ENCODE peak calls at places on chromosome 2, in six cellular contexts. One of them, this sample, is unnamed.

GRCh38 chr2:190169221-190170072 is 106.9 kb upstream of the MSTN start:
- DNase-seq in AG20443: no peak
- DNase-seq in sciatic nerve: no peak
- DNase-seq in activated T-helper 1 cell treated with anti-CD3 and anti-CD28 coated beads, Interleukin-12 subunit alpha, Interleukin-12 subunit beta, Interleukin-2, Interleukin-4 antibody, amounts not matched to agents 30 ng/mL and 10 ng/mL and 1 ng/mL, durations not matched to agents 14 hours and 24 hours and 36 hours: no peak
- DNase-seq in naive thymus-derived CD4-positive, alpha-beta T cell: no peak
- DNase-seq in H54: no peak
- DNase-seq in this sample: no peak

GRCh38 chr2:105812180-105813044 is 67.7 kb downstream of the NCK2 start:
- DNase-seq in naive thymus-derived CD4-positive, alpha-beta T cell: no peak
- DNase-seq in AG20443: peak
- DNase-seq in H54: no peak
- DNase-seq in activated T-helper 1 cell treated with anti-CD3 and anti-CD28 coated beads, Interleukin-12 subunit alpha, Interleukin-12 subunit beta, Interleukin-2, Interleukin-4 antibody, amounts not matched to agents 30 ng/mL and 10 ng/mL and 1 ng/mL, durations not matched to agents 14 hours and 24 hours and 36 hours: no peak
- DNase-seq in sciatic nerve: no peak
- DNase-seq in this sample: peak

GRCh38 chr2:27202829-27203228 is 9.0 kb upstream of the ATRAID start:
- DNase-seq in H54: no peak
- DNase-seq in activated T-helper 1 cell treated with anti-CD3 and anti-CD28 coated beads, Interleukin-12 subunit alpha, Interleukin-12 subunit beta, Interleukin-2, Interleukin-4 antibody, amounts not matched to agents 30 ng/mL and 10 ng/mL and 1 ng/mL, durations not matched to agents 14 hours and 24 hours and 36 hours: no peak
- DNase-seq in AG20443: no peak
- DNase-seq in naive thymus-derived CD4-positive, alpha-beta T cell: no peak
- DNase-seq in sciatic nerve: peak
- DNase-seq in this sample: no peak

GRCh38 chr2:25420820-25421237 is 79.1 kb upstream of the DNMT3A start:
- DNase-seq in naive thymus-derived CD4-positive, alpha-beta T cell: no peak
- DNase-seq in AG20443: no peak
- DNase-seq in activated T-helper 1 cell treated with anti-CD3 and anti-CD28 coated beads, Interleukin-12 subunit alpha, Interleukin-12 subunit beta, Interleukin-2, Interleukin-4 antibody, amounts not matched to agents 30 ng/mL and 10 ng/mL and 1 ng/mL, durations not matched to agents 14 hours and 24 hours and 36 hours: no peak
- DNase-seq in sciatic nerve: no peak
- DNase-seq in H54: no peak
- DNase-seq in this sample: no peak

GRCh38 chr2:172427990-172428840 is 829 bp downstream of the ITGA6 start:
- DNase-seq in activated T-helper 1 cell treated with anti-CD3 and anti-CD28 coated beads, Interleukin-12 subunit alpha, Interleukin-12 subunit beta, Interleukin-2, Interleukin-4 antibody, amounts not matched to agents 30 ng/mL and 10 ng/mL and 1 ng/mL, durations not matched to agents 14 hours and 24 hours and 36 hours: no peak
- DNase-seq in naive thymus-derived CD4-positive, alpha-beta T cell: peak
- DNase-seq in sciatic nerve: peak
- DNase-seq in H54: no peak
- DNase-seq in AG20443: peak
- DNase-seq in this sample: peak

GRCh38 chr2:74864728-74865722 is 31.1 kb downstream of the HK2 start:
- DNase-seq in naive thymus-derived CD4-positive, alpha-beta T cell: no peak
- DNase-seq in sciatic nerve: no peak
- DNase-seq in H54: no peak
- DNase-seq in AG20443: peak
- DNase-seq in activated T-helper 1 cell treated with anti-CD3 and anti-CD28 coated beads, Interleukin-12 subunit alpha, Interleukin-12 subunit beta, Interleukin-2, Interleukin-4 antibody, amounts not matched to agents 30 ng/mL and 10 ng/mL and 1 ng/mL, durations not matched to agents 14 hours and 24 hours and 36 hours: no peak
- DNase-seq in this sample: peak

GRCh38 chr2:46329803-46330775 is 32.9 kb downstream of the EPAS1 start:
- DNase-seq in activated T-helper 1 cell treated with anti-CD3 and anti-CD28 coated beads, Interleukin-12 subunit alpha, Interleukin-12 subunit beta, Interleukin-2, Interleukin-4 antibody, amounts not matched to agents 30 ng/mL and 10 ng/mL and 1 ng/mL, durations not matched to agents 14 hours and 24 hours and 36 hours: no peak
- DNase-seq in naive thymus-derived CD4-positive, alpha-beta T cell: no peak
- DNase-seq in H54: peak
- DNase-seq in AG20443: peak
- DNase-seq in sciatic nerve: no peak
- DNase-seq in this sample: peak

GRCh38 chr2:40279001-40279400 is 172.9 kb downstream of the SLC8A1 start:
- DNase-seq in sciatic nerve: no peak
- DNase-seq in activated T-helper 1 cell treated with anti-CD3 and anti-CD28 coated beads, Interleukin-12 subunit alpha, Interleukin-12 subunit beta, Interleukin-2, Interleukin-4 antibody, amounts not matched to agents 30 ng/mL and 10 ng/mL and 1 ng/mL, durations not matched to agents 14 hours and 24 hours and 36 hours: no peak
- DNase-seq in H54: no peak
- DNase-seq in naive thymus-derived CD4-positive, alpha-beta T cell: no peak
- DNase-seq in AG20443: no peak
- DNase-seq in this sample: no peak

GRCh38 chr2:60468390-60469085 is 84.9 kb downstream of the BCL11A start:
- DNase-seq in naive thymus-derived CD4-positive, alpha-beta T cell: no peak
- DNase-seq in H54: no peak
- DNase-seq in AG20443: peak
- DNase-seq in activated T-helper 1 cell treated with anti-CD3 and anti-CD28 coated beads, Interleukin-12 subunit alpha, Interleukin-12 subunit beta, Interleukin-2, Interleukin-4 antibody, amounts not matched to agents 30 ng/mL and 10 ng/mL and 1 ng/mL, durations not matched to agents 14 hours and 24 hours and 36 hours: no peak
- DNase-seq in sciatic nerve: no peak
- DNase-seq in this sample: no peak

GRCh38 chr2:168948621-168949212 is 47.6 kb downstream of the G6PC2 start:
- DNase-seq in activated T-helper 1 cell treated with anti-CD3 and anti-CD28 coated beads, Interleukin-12 subunit alpha, Interleukin-12 subunit beta, Interleukin-2, Interleukin-4 antibody, amounts not matched to agents 30 ng/mL and 10 ng/mL and 1 ng/mL, durations not matched to agents 14 hours and 24 hours and 36 hours: no peak
- DNase-seq in naive thymus-derived CD4-positive, alpha-beta T cell: no peak
- DNase-seq in AG20443: peak
- DNase-seq in H54: no peak
- DNase-seq in sciatic nerve: no peak
- DNase-seq in this sample: peak

GRCh38 chr2:193584522-193584938 is 1389.8 kb upstream of the TMEFF2 start:
- DNase-seq in activated T-helper 1 cell treated with anti-CD3 and anti-CD28 coated beads, Interleukin-12 subunit alpha, Interleukin-12 subunit beta, Interleukin-2, Interleukin-4 antibody, amounts not matched to agents 30 ng/mL and 10 ng/mL and 1 ng/mL, durations not matched to agents 14 hours and 24 hours and 36 hours: no peak
- DNase-seq in AG20443: no peak
- DNase-seq in sciatic nerve: no peak
- DNase-seq in naive thymus-derived CD4-positive, alpha-beta T cell: no peak
- DNase-seq in H54: peak
- DNase-seq in this sample: no peak

GRCh38 chr2:157839822-157840221 is 36.3 kb downstream of the ACVR1 start:
- DNase-seq in activated T-helper 1 cell treated with anti-CD3 and anti-CD28 coated beads, Interleukin-12 subunit alpha, Interleukin-12 subunit beta, Interleukin-2, Interleukin-4 antibody, amounts not matched to agents 30 ng/mL and 10 ng/mL and 1 ng/mL, durations not matched to agents 14 hours and 24 hours and 36 hours: no peak
- DNase-seq in AG20443: no peak
- DNase-seq in sciatic nerve: no peak
- DNase-seq in naive thymus-derived CD4-positive, alpha-beta T cell: no peak
- DNase-seq in H54: no peak
- DNase-seq in this sample: no peak

GRCh38 chr2:9538000-9538507 is 17.6 kb downstream of the ADAM17 start:
- DNase-seq in activated T-helper 1 cell treated with anti-CD3 and anti-CD28 coated beads, Interleukin-12 subunit alpha, Interleukin-12 subunit beta, Interleukin-2, Interleukin-4 antibody, amounts not matched to agents 30 ng/mL and 10 ng/mL and 1 ng/mL, durations not matched to agents 14 hours and 24 hours and 36 hours: no peak
- DNase-seq in sciatic nerve: no peak
- DNase-seq in AG20443: peak
- DNase-seq in H54: no peak
- DNase-seq in naive thymus-derived CD4-positive, alpha-beta T cell: no peak
- DNase-seq in this sample: no peak

GRCh38 chr2:144522741-144523605 is 3.1 kb upstream of the ZEB2 start:
- DNase-seq in naive thymus-derived CD4-positive, alpha-beta T cell: no peak
- DNase-seq in AG20443: peak
- DNase-seq in H54: no peak
- DNase-seq in activated T-helper 1 cell treated with anti-CD3 and anti-CD28 coated beads, Interleukin-12 subunit alpha, Interleukin-12 subunit beta, Interleukin-2, Interleukin-4 antibody, amounts not matched to agents 30 ng/mL and 10 ng/mL and 1 ng/mL, durations not matched to agents 14 hours and 24 hours and 36 hours: no peak
- DNase-seq in sciatic nerve: peak
- DNase-seq in this sample: no peak

GRCh38 chr2:85911836-85912692 is 23.3 kb upstream of the ST3GAL5 start:
- DNase-seq in naive thymus-derived CD4-positive, alpha-beta T cell: no peak
- DNase-seq in H54: no peak
- DNase-seq in sciatic nerve: no peak
- DNase-seq in activated T-helper 1 cell treated with anti-CD3 and anti-CD28 coated beads, Interleukin-12 subunit alpha, Interleukin-12 subunit beta, Interleukin-2, Interleukin-4 antibody, amounts not matched to agents 30 ng/mL and 10 ng/mL and 1 ng/mL, durations not matched to agents 14 hours and 24 hours and 36 hours: no peak
- DNase-seq in AG20443: peak
- DNase-seq in this sample: peak

GRCh38 chr2:99648115-99648850 is 158.5 kb upstream of the REV1 start:
- DNase-seq in activated T-helper 1 cell treated with anti-CD3 and anti-CD28 coated beads, Interleukin-12 subunit alpha, Interleukin-12 subunit beta, Interleukin-2, Interleukin-4 antibody, amounts not matched to agents 30 ng/mL and 10 ng/mL and 1 ng/mL, durations not matched to agents 14 hours and 24 hours and 36 hours: no peak
- DNase-seq in sciatic nerve: no peak
- DNase-seq in H54: no peak
- DNase-seq in AG20443: peak
- DNase-seq in naive thymus-derived CD4-positive, alpha-beta T cell: no peak
- DNase-seq in this sample: peak

GRCh38 chr2:9673914-9674481 is 43.2 kb upstream of the YWHAQ start:
- DNase-seq in activated T-helper 1 cell treated with anti-CD3 and anti-CD28 coated beads, Interleukin-12 subunit alpha, Interleukin-12 subunit beta, Interleukin-2, Interleukin-4 antibody, amounts not matched to agents 30 ng/mL and 10 ng/mL and 1 ng/mL, durations not matched to agents 14 hours and 24 hours and 36 hours: no peak
- DNase-seq in sciatic nerve: no peak
- DNase-seq in AG20443: no peak
- DNase-seq in naive thymus-derived CD4-positive, alpha-beta T cell: no peak
- DNase-seq in H54: no peak
- DNase-seq in this sample: no peak

GRCh38 chr2:86274265-86274917 is 63.0 kb downstream of the REEP1 start:
- DNase-seq in H54: peak
- DNase-seq in activated T-helper 1 cell treated with anti-CD3 and anti-CD28 coated beads, Interleukin-12 subunit alpha, Interleukin-12 subunit beta, Interleukin-2, Interleukin-4 antibody, amounts not matched to agents 30 ng/mL and 10 ng/mL and 1 ng/mL, durations not matched to agents 14 hours and 24 hours and 36 hours: no peak
- DNase-seq in sciatic nerve: no peak
- DNase-seq in naive thymus-derived CD4-positive, alpha-beta T cell: no peak
- DNase-seq in AG20443: no peak
- DNase-seq in this sample: peak

GRCh38 chr2:110999626-111000025 is 121.1 kb upstream of the BCL2L11 start:
- DNase-seq in sciatic nerve: no peak
- DNase-seq in activated T-helper 1 cell treated with anti-CD3 and anti-CD28 coated beads, Interleukin-12 subunit alpha, Interleukin-12 subunit beta, Interleukin-2, Interleukin-4 antibody, amounts not matched to agents 30 ng/mL and 10 ng/mL and 1 ng/mL, durations not matched to agents 14 hours and 24 hours and 36 hours: no peak
- DNase-seq in naive thymus-derived CD4-positive, alpha-beta T cell: no peak
- DNase-seq in H54: no peak
- DNase-seq in AG20443: no peak
- DNase-seq in this sample: no peak

GRCh38 chr2:10864888-10865551 is 46.7 kb upstream of the KCNF1 start:
- DNase-seq in activated T-helper 1 cell treated with anti-CD3 and anti-CD28 coated beads, Interleukin-12 subunit alpha, Interleukin-12 subunit beta, Interleukin-2, Interleukin-4 antibody, amounts not matched to agents 30 ng/mL and 10 ng/mL and 1 ng/mL, durations not matched to agents 14 hours and 24 hours and 36 hours: no peak
- DNase-seq in naive thymus-derived CD4-positive, alpha-beta T cell: peak
- DNase-seq in sciatic nerve: no peak
- DNase-seq in AG20443: no peak
- DNase-seq in H54: no peak
- DNase-seq in this sample: no peak

GRCh38 chr2:74873678-74874640 is 40.0 kb downstream of the HK2 start:
- DNase-seq in AG20443: no peak
- DNase-seq in activated T-helper 1 cell treated with anti-CD3 and anti-CD28 coated beads, Interleukin-12 subunit alpha, Interleukin-12 subunit beta, Interleukin-2, Interleukin-4 antibody, amounts not matched to agents 30 ng/mL and 10 ng/mL and 1 ng/mL, durations not matched to agents 14 hours and 24 hours and 36 hours: no peak
- DNase-seq in H54: no peak
- DNase-seq in sciatic nerve: no peak
- DNase-seq in naive thymus-derived CD4-positive, alpha-beta T cell: no peak
- DNase-seq in this sample: no peak

GRCh38 chr2:156427067-156427466 is 9.1 kb upstream of the GPD2 start:
- DNase-seq in naive thymus-derived CD4-positive, alpha-beta T cell: no peak
- DNase-seq in AG20443: no peak
- DNase-seq in H54: no peak
- DNase-seq in activated T-helper 1 cell treated with anti-CD3 and anti-CD28 coated beads, Interleukin-12 subunit alpha, Interleukin-12 subunit beta, Interleukin-2, Interleukin-4 antibody, amounts not matched to agents 30 ng/mL and 10 ng/mL and 1 ng/mL, durations not matched to agents 14 hours and 24 hours and 36 hours: no peak
- DNase-seq in sciatic nerve: no peak
- DNase-seq in this sample: no peak

GRCh38 chr2:96409543-96410184 is 74.1 kb downstream of the NCAPH start:
- DNase-seq in sciatic nerve: no peak
- DNase-seq in AG20443: no peak
- DNase-seq in H54: no peak
- DNase-seq in activated T-helper 1 cell treated with anti-CD3 and anti-CD28 coated beads, Interleukin-12 subunit alpha, Interleukin-12 subunit beta, Interleukin-2, Interleukin-4 antibody, amounts not matched to agents 30 ng/mL and 10 ng/mL and 1 ng/mL, durations not matched to agents 14 hours and 24 hours and 36 hours: no peak
- DNase-seq in naive thymus-derived CD4-positive, alpha-beta T cell: no peak
- DNase-seq in this sample: no peak

GRCh38 chr2:189751080-189751658 is 11.4 kb downstream of the OSGEPL1 start:
- DNase-seq in sciatic nerve: no peak
- DNase-seq in AG20443: peak
- DNase-seq in H54: peak
- DNase-seq in activated T-helper 1 cell treated with anti-CD3 and anti-CD28 coated beads, Interleukin-12 subunit alpha, Interleukin-12 subunit beta, Interleukin-2, Interleukin-4 antibody, amounts not matched to agents 30 ng/mL and 10 ng/mL and 1 ng/mL, durations not matched to agents 14 hours and 24 hours and 36 hours: peak
- DNase-seq in naive thymus-derived CD4-positive, alpha-beta T cell: peak
- DNase-seq in this sample: peak

GRCh38 chr2:47035615-47036488 is 119.3 kb downstream of the STPG4 start:
- DNase-seq in activated T-helper 1 cell treated with anti-CD3 and anti-CD28 coated beads, Interleukin-12 subunit alpha, Interleukin-12 subunit beta, Interleukin-2, Interleukin-4 antibody, amounts not matched to agents 30 ng/mL and 10 ng/mL and 1 ng/mL, durations not matched to agents 14 hours and 24 hours and 36 hours: no peak
- DNase-seq in sciatic nerve: no peak
- DNase-seq in AG20443: no peak
- DNase-seq in naive thymus-derived CD4-positive, alpha-beta T cell: no peak
- DNase-seq in H54: no peak
- DNase-seq in this sample: no peak

GRCh38 chr2:74991977-74992376 is 33.5 kb downstream of the POLE4 start:
- DNase-seq in AG20443: peak
- DNase-seq in H54: peak
- DNase-seq in sciatic nerve: no peak
- DNase-seq in naive thymus-derived CD4-positive, alpha-beta T cell: no peak
- DNase-seq in activated T-helper 1 cell treated with anti-CD3 and anti-CD28 coated beads, Interleukin-12 subunit alpha, Interleukin-12 subunit beta, Interleukin-2, Interleukin-4 antibody, amounts not matched to agents 30 ng/mL and 10 ng/mL and 1 ng/mL, durations not matched to agents 14 hours and 24 hours and 36 hours: no peak
- DNase-seq in this sample: peak

GRCh38 chr2:202069189-202070050 is 3.6 kb upstream of the KIAA2012 start:
- DNase-seq in activated T-helper 1 cell treated with anti-CD3 and anti-CD28 coated beads, Interleukin-12 subunit alpha, Interleukin-12 subunit beta, Interleukin-2, Interleukin-4 antibody, amounts not matched to agents 30 ng/mL and 10 ng/mL and 1 ng/mL, durations not matched to agents 14 hours and 24 hours and 36 hours: no peak
- DNase-seq in AG20443: no peak
- DNase-seq in naive thymus-derived CD4-positive, alpha-beta T cell: no peak
- DNase-seq in H54: no peak
- DNase-seq in sciatic nerve: no peak
- DNase-seq in this sample: no peak

GRCh38 chr2:142742301-142743214 is 134.9 kb upstream of the KYNU start:
- DNase-seq in sciatic nerve: no peak
- DNase-seq in AG20443: no peak
- DNase-seq in naive thymus-derived CD4-positive, alpha-beta T cell: no peak
- DNase-seq in H54: no peak
- DNase-seq in activated T-helper 1 cell treated with anti-CD3 and anti-CD28 coated beads, Interleukin-12 subunit alpha, Interleukin-12 subunit beta, Interleukin-2, Interleukin-4 antibody, amounts not matched to agents 30 ng/mL and 10 ng/mL and 1 ng/mL, durations not matched to agents 14 hours and 24 hours and 36 hours: no peak
- DNase-seq in this sample: no peak

GRCh38 chr2:237980751-237981150 is 13.9 kb downstream of the UBE2F start:
- DNase-seq in sciatic nerve: no peak
- DNase-seq in activated T-helper 1 cell treated with anti-CD3 and anti-CD28 coated beads, Interleukin-12 subunit alpha, Interleukin-12 subunit beta, Interleukin-2, Interleukin-4 antibody, amounts not matched to agents 30 ng/mL and 10 ng/mL and 1 ng/mL, durations not matched to agents 14 hours and 24 hours and 36 hours: no peak
- DNase-seq in AG20443: no peak
- DNase-seq in H54: no peak
- DNase-seq in naive thymus-derived CD4-positive, alpha-beta T cell: no peak
- DNase-seq in this sample: no peak

GRCh38 chr2:101991731-101992145 is at the start of gene IL1R2:
- DNase-seq in activated T-helper 1 cell treated with anti-CD3 and anti-CD28 coated beads, Interleukin-12 subunit alpha, Interleukin-12 subunit beta, Interleukin-2, Interleukin-4 antibody, amounts not matched to agents 30 ng/mL and 10 ng/mL and 1 ng/mL, durations not matched to agents 14 hours and 24 hours and 36 hours: no peak
- DNase-seq in H54: no peak
- DNase-seq in naive thymus-derived CD4-positive, alpha-beta T cell: no peak
- DNase-seq in AG20443: no peak
- DNase-seq in sciatic nerve: no peak
- DNase-seq in this sample: no peak

GRCh38 chr2:119175517-119175916 is 17.0 kb upstream of the C1QL2 start:
- DNase-seq in naive thymus-derived CD4-positive, alpha-beta T cell: no peak
- DNase-seq in activated T-helper 1 cell treated with anti-CD3 and anti-CD28 coated beads, Interleukin-12 subunit alpha, Interleukin-12 subunit beta, Interleukin-2, Interleukin-4 antibody, amounts not matched to agents 30 ng/mL and 10 ng/mL and 1 ng/mL, durations not matched to agents 14 hours and 24 hours and 36 hours: no peak
- DNase-seq in AG20443: no peak
- DNase-seq in H54: no peak
- DNase-seq in sciatic nerve: no peak
- DNase-seq in this sample: no peak

GRCh38 chr2:134146620-134147019 is 107.3 kb upstream of the MGAT5 start:
- DNase-seq in H54: no peak
- DNase-seq in AG20443: peak
- DNase-seq in naive thymus-derived CD4-positive, alpha-beta T cell: no peak
- DNase-seq in activated T-helper 1 cell treated with anti-CD3 and anti-CD28 coated beads, Interleukin-12 subunit alpha, Interleukin-12 subunit beta, Interleukin-2, Interleukin-4 antibody, amounts not matched to agents 30 ng/mL and 10 ng/mL and 1 ng/mL, durations not matched to agents 14 hours and 24 hours and 36 hours: no peak
- DNase-seq in sciatic nerve: no peak
- DNase-seq in this sample: peak

GRCh38 chr2:134934641-134935040 is 16.0 kb downstream of the CCNT2 start:
- DNase-seq in H54: no peak
- DNase-seq in activated T-helper 1 cell treated with anti-CD3 and anti-CD28 coated beads, Interleukin-12 subunit alpha, Interleukin-12 subunit beta, Interleukin-2, Interleukin-4 antibody, amounts not matched to agents 30 ng/mL and 10 ng/mL and 1 ng/mL, durations not matched to agents 14 hours and 24 hours and 36 hours: no peak
- DNase-seq in sciatic nerve: no peak
- DNase-seq in AG20443: no peak
- DNase-seq in naive thymus-derived CD4-positive, alpha-beta T cell: no peak
- DNase-seq in this sample: no peak

GRCh38 chr2:120708944-120709607 is 26.6 kb upstream of the GLI2 start:
- DNase-seq in sciatic nerve: no peak
- DNase-seq in H54: no peak
- DNase-seq in activated T-helper 1 cell treated with anti-CD3 and anti-CD28 coated beads, Interleukin-12 subunit alpha, Interleukin-12 subunit beta, Interleukin-2, Interleukin-4 antibody, amounts not matched to agents 30 ng/mL and 10 ng/mL and 1 ng/mL, durations not matched to agents 14 hours and 24 hours and 36 hours: no peak
- DNase-seq in naive thymus-derived CD4-positive, alpha-beta T cell: no peak
- DNase-seq in AG20443: no peak
- DNase-seq in this sample: no peak

GRCh38 chr2:199085201-199085750 is 372.5 kb downstream of the SATB2 start:
- DNase-seq in AG20443: peak
- DNase-seq in sciatic nerve: no peak
- DNase-seq in naive thymus-derived CD4-positive, alpha-beta T cell: no peak
- DNase-seq in H54: no peak
- DNase-seq in activated T-helper 1 cell treated with anti-CD3 and anti-CD28 coated beads, Interleukin-12 subunit alpha, Interleukin-12 subunit beta, Interleukin-2, Interleukin-4 antibody, amounts not matched to agents 30 ng/mL and 10 ng/mL and 1 ng/mL, durations not matched to agents 14 hours and 24 hours and 36 hours: no peak
- DNase-seq in this sample: peak

GRCh38 chr2:121804997-121805766 is 49.7 kb downstream of the TSN start:
- DNase-seq in activated T-helper 1 cell treated with anti-CD3 and anti-CD28 coated beads, Interleukin-12 subunit alpha, Interleukin-12 subunit beta, Interleukin-2, Interleukin-4 antibody, amounts not matched to agents 30 ng/mL and 10 ng/mL and 1 ng/mL, durations not matched to agents 14 hours and 24 hours and 36 hours: no peak
- DNase-seq in sciatic nerve: no peak
- DNase-seq in AG20443: no peak
- DNase-seq in naive thymus-derived CD4-positive, alpha-beta T cell: no peak
- DNase-seq in H54: no peak
- DNase-seq in this sample: no peak

GRCh38 chr2:144441711-144442141 is 78.2 kb downstream of the ZEB2 start:
- DNase-seq in naive thymus-derived CD4-positive, alpha-beta T cell: no peak
- DNase-seq in AG20443: no peak
- DNase-seq in sciatic nerve: no peak
- DNase-seq in H54: no peak
- DNase-seq in activated T-helper 1 cell treated with anti-CD3 and anti-CD28 coated beads, Interleukin-12 subunit alpha, Interleukin-12 subunit beta, Interleukin-2, Interleukin-4 antibody, amounts not matched to agents 30 ng/mL and 10 ng/mL and 1 ng/mL, durations not matched to agents 14 hours and 24 hours and 36 hours: no peak
- DNase-seq in this sample: no peak

GRCh38 chr2:167294775-167295140 is 406.5 kb downstream of the XIRP2 start:
- DNase-seq in activated T-helper 1 cell treated with anti-CD3 and anti-CD28 coated beads, Interleukin-12 subunit alpha, Interleukin-12 subunit beta, Interleukin-2, Interleukin-4 antibody, amounts not matched to agents 30 ng/mL and 10 ng/mL and 1 ng/mL, durations not matched to agents 14 hours and 24 hours and 36 hours: no peak
- DNase-seq in H54: peak
- DNase-seq in AG20443: no peak
- DNase-seq in sciatic nerve: no peak
- DNase-seq in naive thymus-derived CD4-positive, alpha-beta T cell: no peak
- DNase-seq in this sample: peak

This sample was measured in AG08396.